ENCODE peak calls at places on chromosomes 5 and 9, in eight cellular contexts. One of them, this sample, is unnamed.
A peak's percentile ranks its signal among the peaks of the same experiment; 100 is the strongest.

GRCh38 chr5:95093211-95093610 is 191.7 kb downstream of the MCTP1 start:
- DNase-seq in Calu3: no peak
- DNase-seq in testis: no peak
- DNase-seq in brain microvascular endothelial cell: no peak
- DNase-seq in fibroblast of the aortic adventitia: no peak
- DNase-seq in left lung: no peak
- DNase-seq in GM12865: no peak
- DNase-seq in IMR-90: no peak
- DNase-seq in this sample: no peak

GRCh38 chr5:142013734-142014495 is 1.1 kb upstream of the GNPDA1 start:
- DNase-seq in IMR-90: peak; percentile 57
- DNase-seq in testis: peak; percentile 67
- DNase-seq in fibroblast of the aortic adventitia: peak; percentile 63
- DNase-seq in Calu3: no peak
- DNase-seq in GM12865: no peak
- DNase-seq in left lung: peak; percentile 56
- DNase-seq in brain microvascular endothelial cell: no peak
- DNase-seq in this sample: peak; percentile 78

GRCh38 chr9:120440791-120441190 is 139.2 kb downstream of the CDK5RAP2 start:
- DNase-seq in GM12865: no peak
- DNase-seq in brain microvascular endothelial cell: no peak
- DNase-seq in IMR-90: no peak
- DNase-seq in testis: no peak
- DNase-seq in fibroblast of the aortic adventitia: no peak
- DNase-seq in Calu3: no peak
- DNase-seq in left lung: no peak
- DNase-seq in this sample: no peak

GRCh38 chr9:128116104-128117083 is 11.1 kb downstream of the PTGES2 start:
- DNase-seq in IMR-90: no peak
- DNase-seq in GM12865: no peak
- DNase-seq in testis: no peak
- DNase-seq in fibroblast of the aortic adventitia: no peak
- DNase-seq in left lung: peak; percentile 24
- DNase-seq in brain microvascular endothelial cell: no peak
- DNase-seq in Calu3: no peak
- DNase-seq in this sample: no peak

GRCh38 chr5:105907016-105907415 is 1763.7 kb downstream of the EFNA5 start:
- DNase-seq in testis: no peak
- DNase-seq in GM12865: no peak
- DNase-seq in left lung: no peak
- DNase-seq in Calu3: no peak
- DNase-seq in fibroblast of the aortic adventitia: peak; percentile 44
- DNase-seq in brain microvascular endothelial cell: no peak
- DNase-seq in IMR-90: peak; percentile 69
- DNase-seq in this sample: peak; percentile 9

GRCh38 chr5:132223861-132224260 is 3.8 kb downstream of the P4HA2 start:
- DNase-seq in brain microvascular endothelial cell: no peak
- DNase-seq in left lung: no peak
- DNase-seq in IMR-90: no peak
- DNase-seq in fibroblast of the aortic adventitia: no peak
- DNase-seq in GM12865: no peak
- DNase-seq in Calu3: no peak
- DNase-seq in testis: no peak
- DNase-seq in this sample: no peak

GRCh38 chr5:144028644-144029043 is 141.8 kb downstream of the YIPF5 start:
- DNase-seq in fibroblast of the aortic adventitia: peak; percentile 97
- DNase-seq in IMR-90: peak; percentile 84
- DNase-seq in Calu3: no peak
- DNase-seq in brain microvascular endothelial cell: peak; percentile 58
- DNase-seq in GM12865: no peak
- DNase-seq in testis: no peak
- DNase-seq in left lung: no peak
- DNase-seq in this sample: peak; percentile 87

GRCh38 chr5:155728146-155728856 is 598.7 kb upstream of the SGCD start:
- DNase-seq in brain microvascular endothelial cell: peak; percentile 1
- DNase-seq in Calu3: no peak
- DNase-seq in GM12865: no peak
- DNase-seq in IMR-90: peak; percentile 16
- DNase-seq in testis: peak; percentile 78
- DNase-seq in fibroblast of the aortic adventitia: no peak
- DNase-seq in left lung: peak; percentile 38
- DNase-seq in this sample: no peak

GRCh38 chr9:34430843-34431437 is 27.4 kb downstream of the FAM219A start:
- DNase-seq in Calu3: peak; percentile 34
- DNase-seq in left lung: peak; percentile 48
- DNase-seq in fibroblast of the aortic adventitia: peak; percentile 91
- DNase-seq in IMR-90: peak; percentile 85
- DNase-seq in GM12865: peak; percentile 54
- DNase-seq in testis: peak; percentile 56
- DNase-seq in brain microvascular endothelial cell: peak; percentile 61
- DNase-seq in this sample: peak; percentile 42

GRCh38 chr5:172506921-172507320 is 52.6 kb upstream of the SH3PXD2B start:
- DNase-seq in left lung: peak; percentile 7
- DNase-seq in Calu3: no peak
- DNase-seq in GM12865: no peak
- DNase-seq in testis: peak; percentile 7
- DNase-seq in fibroblast of the aortic adventitia: no peak
- DNase-seq in brain microvascular endothelial cell: no peak
- DNase-seq in IMR-90: no peak
- DNase-seq in this sample: no peak

GRCh38 chr5:32508806-32509805 is 64.6 kb upstream of the ZFR start:
- DNase-seq in left lung: no peak
- DNase-seq in Calu3: no peak
- DNase-seq in fibroblast of the aortic adventitia: no peak
- DNase-seq in brain microvascular endothelial cell: no peak
- DNase-seq in IMR-90: no peak
- DNase-seq in testis: no peak
- DNase-seq in GM12865: no peak
- DNase-seq in this sample: peak; percentile 26

GRCh38 chr5:93850311-93850710 is 108.9 kb upstream of the POU5F2 start:
- DNase-seq in IMR-90: no peak
- DNase-seq in testis: no peak
- DNase-seq in brain microvascular endothelial cell: no peak
- DNase-seq in Calu3: no peak
- DNase-seq in GM12865: no peak
- DNase-seq in fibroblast of the aortic adventitia: no peak
- DNase-seq in left lung: no peak
- DNase-seq in this sample: no peak
- TF ChIP-seq CTCF in IMR-90: no peak
- TF ChIP-seq CTCF in testis: no peak
- TF ChIP-seq CTCF in brain microvascular endothelial cell: peak; percentile 29
- TF ChIP-seq CTCF in Calu3: no peak
- TF ChIP-seq CTCF in GM12865: no peak
- TF ChIP-seq CTCF in fibroblast of the aortic adventitia: no peak
- TF ChIP-seq CTCF in left lung: no peak
- TF ChIP-seq CTCF in this sample: peak; percentile 2

GRCh38 chr9:122016789-122017188 is 76.3 kb downstream of the TTLL11 start:
- DNase-seq in IMR-90: no peak
- DNase-seq in testis: peak; percentile 53
- DNase-seq in Calu3: no peak
- DNase-seq in left lung: no peak
- DNase-seq in GM12865: no peak
- DNase-seq in brain microvascular endothelial cell: no peak
- DNase-seq in fibroblast of the aortic adventitia: peak; percentile 15
- DNase-seq in this sample: peak; percentile 45
- TF ChIP-seq CTCF in IMR-90: peak; percentile 35
- TF ChIP-seq CTCF in testis: peak; percentile 42
- TF ChIP-seq CTCF in Calu3: no peak
- TF ChIP-seq CTCF in left lung: no peak
- TF ChIP-seq CTCF in GM12865: no peak
- TF ChIP-seq CTCF in brain microvascular endothelial cell: peak; percentile 63
- TF ChIP-seq CTCF in fibroblast of the aortic adventitia: peak; percentile 27
- TF ChIP-seq CTCF in this sample: peak; percentile 34

GRCh38 chr5:96256795-96257470 is 176.1 kb downstream of the PCSK1 start:
- DNase-seq in testis: no peak
- DNase-seq in Calu3: no peak
- DNase-seq in brain microvascular endothelial cell: peak; percentile 89
- DNase-seq in GM12865: peak; percentile 70
- DNase-seq in IMR-90: peak; percentile 96
- DNase-seq in left lung: no peak
- DNase-seq in fibroblast of the aortic adventitia: peak; percentile 86
- DNase-seq in this sample: peak; percentile 89
- TF ChIP-seq CTCF in testis: no peak
- TF ChIP-seq CTCF in Calu3: no peak
- TF ChIP-seq CTCF in brain microvascular endothelial cell: peak; percentile 38
- TF ChIP-seq CTCF in GM12865: peak; percentile 21
- TF ChIP-seq CTCF in IMR-90: peak; percentile 18
- TF ChIP-seq CTCF in left lung: no peak
- TF ChIP-seq CTCF in fibroblast of the aortic adventitia: no peak
- TF ChIP-seq CTCF in this sample: no peak

GRCh38 chr5:101035425-101035824 is 132.3 kb upstream of the ST8SIA4 start:
- DNase-seq in IMR-90: no peak
- DNase-seq in testis: no peak
- DNase-seq in left lung: no peak
- DNase-seq in fibroblast of the aortic adventitia: no peak
- DNase-seq in brain microvascular endothelial cell: no peak
- DNase-seq in GM12865: no peak
- DNase-seq in Calu3: no peak
- DNase-seq in this sample: no peak

DNA sequence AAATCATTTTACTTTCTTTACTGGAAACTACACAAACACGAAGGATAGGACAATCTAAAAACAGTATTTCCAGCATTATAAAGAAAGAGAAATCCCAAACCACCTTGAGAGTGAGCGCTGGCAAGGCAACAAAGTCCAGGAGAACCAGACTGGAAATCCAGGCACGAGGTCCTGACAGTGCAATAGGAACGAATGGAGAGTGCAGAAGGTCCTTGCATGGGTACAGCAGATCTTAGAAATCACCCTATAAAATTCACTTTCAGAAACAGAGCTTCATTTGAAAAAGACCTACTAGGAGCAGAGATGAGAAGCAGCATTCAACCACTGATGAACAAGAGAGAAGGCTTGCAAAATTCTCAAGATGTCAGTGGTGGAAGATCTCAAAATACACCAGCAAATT is 133.7 kb upstream of the ST8SIA4 start:
- DNase-seq in IMR-90: no peak
- DNase-seq in left lung: no peak
- DNase-seq in Calu3: no peak
- DNase-seq in testis: no peak
- DNase-seq in brain microvascular endothelial cell: no peak
- DNase-seq in GM12865: no peak
- DNase-seq in fibroblast of the aortic adventitia: no peak
- DNase-seq in this sample: no peak
- TF ChIP-seq CTCF in IMR-90: no peak
- TF ChIP-seq CTCF in left lung: no peak
- TF ChIP-seq CTCF in Calu3: no peak
- TF ChIP-seq CTCF in testis: no peak
- TF ChIP-seq CTCF in brain microvascular endothelial cell: no peak
- TF ChIP-seq CTCF in GM12865: no peak
- TF ChIP-seq CTCF in fibroblast of the aortic adventitia: no peak
- TF ChIP-seq CTCF in this sample: no peak

GRCh38 chr5:120516799-120517198 is 52.7 kb downstream of the PRR16 start:
- DNase-seq in brain microvascular endothelial cell: peak; percentile 58
- DNase-seq in fibroblast of the aortic adventitia: peak; percentile 76
- DNase-seq in IMR-90: peak; percentile 63
- DNase-seq in GM12865: no peak
- DNase-seq in testis: no peak
- DNase-seq in left lung: no peak
- DNase-seq in Calu3: no peak
- DNase-seq in this sample: no peak
- TF ChIP-seq CTCF in brain microvascular endothelial cell: no peak
- TF ChIP-seq CTCF in fibroblast of the aortic adventitia: no peak
- TF ChIP-seq CTCF in IMR-90: no peak
- TF ChIP-seq CTCF in GM12865: no peak
- TF ChIP-seq CTCF in testis: no peak
- TF ChIP-seq CTCF in left lung: no peak
- TF ChIP-seq CTCF in Calu3: no peak
- TF ChIP-seq CTCF in this sample: no peak

DNA sequence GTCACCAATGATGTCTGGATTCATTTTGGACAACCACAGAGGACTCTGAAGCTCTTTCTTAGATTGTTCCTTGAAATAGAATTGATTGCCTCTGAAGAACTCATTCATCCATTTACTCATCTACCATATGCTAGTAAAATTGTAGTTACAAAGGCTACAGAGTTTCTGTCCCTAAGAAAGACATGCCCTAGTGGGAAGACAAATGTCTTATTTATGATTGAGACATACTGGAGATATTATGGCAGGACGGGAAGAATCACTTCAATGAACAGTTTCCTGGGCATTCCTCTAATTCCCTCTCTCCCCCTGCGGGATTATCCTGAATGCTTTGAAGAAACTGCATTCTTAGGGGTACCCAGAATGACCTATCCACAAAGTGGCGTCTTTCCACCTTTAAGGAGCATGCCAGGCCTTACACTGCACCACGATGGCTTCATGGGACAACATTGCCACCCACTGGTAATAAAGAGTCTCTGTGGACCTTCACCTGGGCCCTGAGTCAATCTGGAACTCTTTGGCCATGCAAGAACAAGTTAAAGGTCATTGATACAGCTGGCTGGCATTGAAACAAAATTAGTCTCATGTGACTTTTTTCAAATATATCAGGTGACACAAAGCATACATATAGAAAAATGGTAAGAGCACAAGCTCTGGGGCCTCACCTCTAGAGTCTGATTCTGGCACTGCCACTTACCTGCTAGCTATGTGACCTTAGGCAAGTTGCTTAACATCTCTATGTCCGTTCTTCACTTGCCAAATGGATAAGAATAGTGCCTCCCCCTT is 32.1 kb downstream of the ANKRD55 start:
- DNase-seq in brain microvascular endothelial cell: peak; percentile 71
- DNase-seq in GM12865: peak; percentile 88
- DNase-seq in left lung: peak; percentile 54
- DNase-seq in fibroblast of the aortic adventitia: peak; percentile 86
- DNase-seq in Calu3: peak; percentile 67
- DNase-seq in IMR-90: peak; percentile 78
- DNase-seq in testis: peak; percentile 76
- DNase-seq in this sample: peak; percentile 88
- TF ChIP-seq CTCF in brain microvascular endothelial cell: peak; percentile 82
- TF ChIP-seq CTCF in GM12865: peak; percentile 69
- TF ChIP-seq CTCF in left lung: peak; percentile 60
- TF ChIP-seq CTCF in fibroblast of the aortic adventitia: peak; percentile 71
- TF ChIP-seq CTCF in Calu3: peak; percentile 84
- TF ChIP-seq CTCF in IMR-90: peak; percentile 83
- TF ChIP-seq CTCF in testis: peak; percentile 54
- TF ChIP-seq CTCF in this sample: peak; percentile 79

DNA sequence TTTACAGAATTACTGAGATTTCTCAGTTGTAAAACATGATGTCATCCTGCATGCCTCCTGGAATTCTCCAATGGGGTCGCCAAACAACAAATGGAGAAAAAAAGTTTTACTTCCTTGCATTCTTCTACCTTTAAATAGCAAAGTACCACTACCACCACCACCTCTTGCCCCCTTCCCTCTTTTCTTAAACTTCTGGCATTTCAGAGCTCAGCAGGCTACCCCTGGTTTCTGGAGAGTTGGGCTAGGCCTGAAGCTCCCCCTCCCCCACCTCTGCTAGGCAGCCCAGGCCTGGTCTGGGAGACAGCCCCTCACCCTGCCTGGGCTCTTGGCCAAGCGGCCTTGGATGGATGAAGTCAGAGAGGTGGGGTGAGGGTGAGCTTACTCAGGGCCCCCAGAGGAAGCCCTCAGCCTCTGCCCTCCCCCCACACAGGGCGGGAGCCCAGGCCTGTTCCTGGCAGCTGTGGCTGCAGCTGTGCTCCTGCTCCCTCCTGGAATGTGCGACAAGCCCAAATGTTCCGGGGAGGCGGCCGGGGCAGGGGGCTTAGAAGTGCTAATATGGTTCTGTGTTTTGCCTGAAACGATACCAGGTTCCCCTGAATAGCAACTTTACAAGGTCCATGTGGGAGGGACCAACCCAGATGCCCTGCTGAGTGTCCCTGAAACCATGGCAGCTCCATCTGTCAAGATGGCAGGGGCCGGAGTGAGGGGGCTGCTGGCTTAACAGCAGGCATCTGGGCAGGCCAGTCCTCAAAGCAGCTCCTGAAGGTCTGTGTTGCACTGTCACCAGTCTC is 5.9 kb upstream of the CCIN start:
- DNase-seq in Calu3: no peak
- DNase-seq in brain microvascular endothelial cell: peak; percentile 71
- DNase-seq in testis: peak; percentile 60
- DNase-seq in left lung: peak; percentile 58
- DNase-seq in fibroblast of the aortic adventitia: peak; percentile 80
- DNase-seq in IMR-90: peak; percentile 86
- DNase-seq in GM12865: no peak
- DNase-seq in this sample: peak; percentile 68
- TF ChIP-seq CTCF in Calu3: no peak
- TF ChIP-seq CTCF in brain microvascular endothelial cell: no peak
- TF ChIP-seq CTCF in testis: no peak
- TF ChIP-seq CTCF in left lung: no peak
- TF ChIP-seq CTCF in fibroblast of the aortic adventitia: no peak
- TF ChIP-seq CTCF in IMR-90: no peak
- TF ChIP-seq CTCF in GM12865: no peak
- TF ChIP-seq CTCF in this sample: no peak